ENCODE peak calls at places on chromosomes 16 and 17, in ten cellular contexts. X is AG09319, U is endothelial cell, K is hepatocyte, S is retinal pigment epithelial cell, W is tibial nerve, T is mesothelial cell of epicardium, I is brain microvascular endothelial cell, H is A549, Z is progenitor cell of endocrine pancreas. P is an unnamed sample.

GRCh38 chr17:8855477-8856204 is 11.8 kb downstream of the PIK3R6 start:
- DNase-seq in S (no peak), U (no peak), X (no peak), H (no peak), W (no peak), T (no peak), I (no peak), K (no peak), Z (no peak), P (no peak)

GRCh38 chr17:80176757-80177156 is 6.9 kb downstream of the CARD14 start:
- DNase-seq in S (no peak), W (no peak), X (no peak), U (no peak), Z (no peak), K (no peak), T (no peak), H (no peak), I (no peak), P (no peak)

GRCh38 chr16:55630774-55631173 is 25.0 kb upstream of the SLC6A2 start:
- DNase-seq in H (no peak), X (no peak), T (no peak), S (no peak), W (no peak), Z (no peak), U (no peak), K (no peak), I (no peak), P (no peak)

GRCh38 chr16:2527071-2527783 is 4.0 kb downstream of the CEMP1 start:
- DNase-seq in Z (no peak), T (no peak), K (no peak), U (no peak), I (no peak), S (no peak), H (no peak), W (no peak), X (no peak), P (no peak)

GRCh38 chr17:1486802-1487695 is 5.4 kb downstream of the MYO1C start:
- DNase-seq in K (peak), T (no peak), S (peak), I (peak), Z (peak), X (no peak), U (peak), H (peak), W (peak), P (peak)

GRCh38 chr17:5272313-5272712 is 9.8 kb upstream of the RABEP1 start:
- DNase-seq in X (no peak), T (no peak), S (no peak), H (no peak), W (no peak), I (no peak), Z (no peak), K (no peak), U (no peak), P (no peak)

GRCh38 chr16:26951950-26952349 is 114.8 kb upstream of the C16orf82 start:
- DNase-seq in T (no peak), H (no peak), S (no peak), X (no peak), I (no peak), W (no peak), U (no peak), K (peak), Z (no peak), P (no peak)

GRCh38 chr16:90057738-90058173 is 19.4 kb downstream of the PRDM7 start:
- DNase-seq in S (no peak), I (peak), X (no peak), Z (no peak), U (no peak), K (peak), T (no peak), W (no peak), H (no peak), P (no peak)

GRCh38 chr16:88062341-88062861 is 111.2 kb downstream of the BANP start:
- DNase-seq in K (peak), X (peak), S (peak), W (no peak), H (no peak), I (peak), T (no peak), Z (no peak), U (no peak), P (no peak)

GRCh38 chr16:88064011-88064888 is 113.0 kb downstream of the BANP start:
- DNase-seq in Z (no peak), X (no peak), W (no peak), K (no peak), H (no peak), S (no peak), T (no peak), I (no peak), U (no peak), P (no peak)

GRCh38 chr16:88064889-88065746 is 113.9 kb downstream of the BANP start:
- DNase-seq in Z (no peak), H (no peak), T (no peak), I (no peak), W (no peak), S (no peak), U (no peak), X (no peak), K (no peak), P (no peak)

GRCh38 chr16:88061346-88062110 is 110.3 kb downstream of the BANP start:
- DNase-seq in K (no peak), H (no peak), T (no peak), U (no peak), Z (no peak), W (no peak), X (no peak), I (no peak), S (peak), P (no peak)

GRCh38 chr16:88063201-88063773 is 112.1 kb downstream of the BANP start:
- DNase-seq in I (peak), X (peak), T (no peak), H (no peak), U (no peak), S (peak), W (peak), Z (no peak), K (no peak), P (no peak)
- TF ChIP-seq CTCF in I (peak), X (peak), T (no peak), H (no peak), U (no peak), S (peak), W (peak), Z (no peak), K (peak), P (no peak)

GRCh38 chr16:87060026-87060986 is 256.9 kb downstream of the C16orf95 start:
- DNase-seq in H (no peak), S (no peak), K (no peak), X (no peak), T (no peak), W (no peak), U (no peak), I (peak), Z (no peak), P (peak)
- TF ChIP-seq CTCF in H (no peak), S (peak), K (peak), X (peak), T (no peak), W (no peak), U (no peak), I (peak), Z (no peak), P (no peak)

DNA sequence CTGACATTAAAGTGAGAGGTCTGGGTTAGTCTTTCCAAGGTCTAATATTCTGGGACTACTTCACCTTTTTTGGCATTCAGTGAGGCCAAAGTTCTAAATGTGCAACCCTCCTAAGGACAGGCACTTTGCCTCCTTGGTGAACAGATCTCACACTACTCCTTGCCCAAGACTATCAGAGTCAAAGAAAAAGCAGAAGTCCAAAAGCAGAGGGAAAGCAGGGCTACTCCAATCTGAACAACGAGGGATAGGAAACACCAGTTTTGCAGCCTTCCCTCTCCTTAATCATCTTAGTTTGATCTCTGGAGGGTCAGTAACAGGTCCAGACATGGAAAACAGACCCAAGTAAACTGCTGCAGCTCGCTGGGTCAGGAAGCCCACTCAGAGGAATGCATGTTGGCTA is 30.0 kb downstream of the DCUN1D3 start:
- DNase-seq in S (no peak), Z (no peak), W (no peak), X (no peak), K (no peak), I (no peak), U (no peak), T (no peak), H (no peak), P (no peak)
- TF ChIP-seq CTCF in S (no peak), Z (no peak), W (no peak), X (no peak), K (no peak), I (no peak), U (no peak), T (no peak), H (no peak), P (no peak)

GRCh38 chr17:46811978-46812583 is 6.4 kb downstream of the WNT3 start:
- DNase-seq in T (no peak), X (no peak), S (peak), W (no peak), H (no peak), Z (no peak), I (no peak), U (no peak), K (peak), P (no peak)

GRCh38 chr17:46809110-46809571 is 9.4 kb downstream of the WNT3 start:
- DNase-seq in W (no peak), H (no peak), K (no peak), Z (no peak), X (no peak), T (no peak), S (no peak), U (no peak), I (no peak), P (no peak)

GRCh38 chr17:46813920-46814319 is 4.6 kb downstream of the WNT3 start:
- DNase-seq in S (no peak), T (no peak), U (no peak), W (no peak), I (no peak), K (no peak), X (no peak), Z (no peak), H (no peak), P (no peak)

GRCh38 chr17:46812624-46813318 is 5.7 kb downstream of the WNT3 start:
- DNase-seq in W (no peak), Z (no peak), K (no peak), I (no peak), T (no peak), U (no peak), H (no peak), X (no peak), S (no peak), P (no peak)

GRCh38 chr17:46810837-46811236 is 7.7 kb downstream of the WNT3 start:
- DNase-seq in H (no peak), Z (no peak), T (peak), S (no peak), U (no peak), X (no peak), K (no peak), W (no peak), I (no peak), P (no peak)
- TF ChIP-seq CTCF in H (no peak), Z (no peak), T (no peak), S (no peak), U (no peak), X (no peak), K (no peak), W (no peak), I (no peak), P (no peak)

GRCh38 chr16:28555593-28555992 is 1.9 kb downstream of the SGF29 start:
- DNase-seq in H (no peak), S (no peak), K (no peak), I (no peak), U (no peak), T (no peak), Z (no peak), W (no peak), X (no peak), P (no peak)

GRCh38 chr16:28554634-28555423 is 1.1 kb downstream of the SGF29 start:
- DNase-seq in X (no peak), T (no peak), I (no peak), H (no peak), U (no peak), Z (no peak), S (no peak), W (no peak), K (no peak), P (no peak)

GRCh38 chr16:28556914-28557320 is 3.2 kb downstream of the SGF29 start:
- DNase-seq in T (no peak), H (no peak), U (no peak), Z (no peak), W (no peak), X (no peak), I (no peak), S (peak), K (no peak), P (no peak)

GRCh38 chr16:28549301-28549899 is 4.3 kb upstream of the SGF29 start:
- DNase-seq in X (no peak), I (peak), H (peak), K (peak), W (no peak), Z (no peak), T (no peak), S (no peak), U (no peak), P (peak)

DNA sequence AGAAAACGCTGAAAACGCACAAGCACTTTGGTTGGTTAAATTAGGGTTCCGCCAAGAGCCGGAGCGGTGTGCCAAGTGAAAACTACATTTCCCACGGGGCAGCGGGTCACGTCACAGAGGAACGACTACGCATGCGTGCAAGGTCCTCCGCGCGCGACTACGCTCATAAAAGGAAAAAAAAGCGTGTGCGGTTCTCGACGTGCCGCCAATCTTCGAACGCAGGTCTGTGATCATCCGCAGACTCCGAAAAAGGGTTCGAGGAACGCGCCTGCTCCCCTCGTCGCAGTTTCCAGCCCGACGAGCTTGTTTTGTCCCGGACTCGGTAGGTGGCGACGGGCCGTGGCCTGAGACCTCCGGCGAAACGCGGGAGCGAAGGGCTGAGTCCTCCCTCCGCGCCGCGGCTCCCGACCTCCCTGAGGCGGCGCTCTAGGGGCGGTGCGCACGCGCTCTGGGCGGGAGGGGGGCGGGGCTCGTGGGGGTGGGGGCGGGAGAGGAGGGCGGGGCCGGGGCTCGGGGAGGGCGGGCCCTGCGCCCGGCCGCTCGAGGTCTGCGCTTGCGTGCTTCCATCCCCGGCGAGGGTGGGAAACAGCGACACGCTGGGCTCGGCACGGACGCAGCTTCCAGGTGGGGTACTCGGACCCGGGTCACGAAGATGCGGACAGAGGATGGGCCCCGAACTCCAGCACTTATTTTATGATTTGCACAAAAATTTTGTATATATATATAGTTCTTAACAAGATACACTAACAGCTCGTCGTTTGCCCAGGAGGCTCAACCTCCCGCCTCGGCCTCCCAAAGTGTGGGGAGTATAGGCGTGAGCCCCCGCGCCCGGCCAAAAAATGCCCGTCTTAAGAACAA is at the start of gene SGF29:
- DNase-seq in S (peak), I (peak), T (peak), W (peak), K (peak), Z (peak), U (peak), X (peak), H (peak), P (peak)
- TF ChIP-seq CTCF in S (peak), I (no peak), T (no peak), W (peak), K (peak), Z (peak), U (no peak), X (peak), H (peak), P (no peak)

GRCh38 chr17:45757431-45758218 is 26.5 kb upstream of the CRHR1 start:
- DNase-seq in H (no peak), I (no peak), K (no peak), S (no peak), W (no peak), U (no peak), X (no peak), Z (no peak), T (no peak), P (no peak)

GRCh38 chr17:45753645-45754225 is 30.4 kb upstream of the CRHR1 start:
- DNase-seq in W (no peak), Z (no peak), T (no peak), H (no peak), X (no peak), I (no peak), K (no peak), S (no peak), U (no peak), P (no peak)

GRCh38 chr17:45755050-45755449 is 29.1 kb upstream of the CRHR1 start:
- DNase-seq in K (no peak), H (no peak), S (no peak), T (no peak), W (no peak), Z (no peak), U (no peak), I (no peak), X (no peak), P (no peak)

GRCh38 chr17:45758544-45758943 is 25.6 kb upstream of the CRHR1 start:
- DNase-seq in X (no peak), W (no peak), T (no peak), Z (no peak), U (no peak), I (no peak), K (no peak), S (no peak), H (no peak), P (no peak)

DNA sequence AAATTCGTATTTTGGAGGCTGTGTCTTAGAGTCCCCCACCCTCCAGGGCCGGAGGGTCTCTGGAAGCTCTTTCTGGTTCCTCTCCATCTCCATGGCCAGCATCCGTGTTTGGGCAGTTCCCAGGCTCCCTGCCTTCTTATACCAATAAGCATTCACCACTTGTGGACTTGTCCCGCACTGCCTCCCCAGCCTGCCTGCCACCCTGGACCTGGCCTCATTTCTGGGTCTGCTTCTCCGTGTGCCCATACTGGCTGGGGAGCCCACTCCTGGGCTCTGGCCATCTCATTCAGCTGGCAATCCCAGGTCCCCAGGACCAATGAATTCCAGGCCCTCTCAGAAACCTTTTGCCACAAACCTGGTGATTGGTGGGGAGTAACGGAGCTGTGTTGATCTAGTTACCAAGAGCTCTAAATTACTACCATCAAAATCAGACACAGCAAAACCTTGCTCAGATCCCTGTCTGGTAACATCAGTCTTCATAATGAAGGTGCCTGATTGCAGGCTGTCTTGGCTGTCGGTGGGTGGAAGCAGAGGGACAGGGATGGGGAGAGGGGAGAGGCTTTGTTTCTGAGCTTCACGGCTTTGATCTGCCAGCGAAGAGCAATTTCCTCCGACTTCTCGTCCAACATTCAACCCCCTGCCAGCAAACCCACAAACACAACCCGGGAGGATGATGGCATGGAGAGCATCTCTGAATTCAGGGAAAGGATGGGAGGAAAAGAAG is 27.7 kb upstream of the CRHR1 start:
- DNase-seq in Z (no peak), S (no peak), I (no peak), X (no peak), T (no peak), U (no peak), H (no peak), W (no peak), K (no peak), P (no peak)
- TF ChIP-seq CTCF in Z (no peak), S (no peak), I (no peak), X (no peak), T (no peak), U (no peak), H (no peak), W (no peak), K (no peak), P (no peak)

GRCh38 chr17:60392042-60392844 is at the start of gene USP32:
- DNase-seq in U (peak), X (peak), S (peak), K (peak), T (peak), H (peak), Z (peak), I (peak), W (peak), P (peak)
- TF ChIP-seq CTCF in U (no peak), X (no peak), S (peak), K (peak), T (no peak), H (no peak), Z (peak), I (no peak), W (peak), P (no peak)

GRCh38 chr17:18194804-18195203 is 11.2 kb downstream of the ALKBH5 start:
- DNase-seq in S (no peak), I (no peak), Z (no peak), H (no peak), T (no peak), W (no peak), X (no peak), K (no peak), U (no peak), P (no peak)

GRCh38 chr17:18194394-18194793 is 10.8 kb downstream of the ALKBH5 start:
- DNase-seq in K (no peak), X (no peak), Z (no peak), T (no peak), H (no peak), I (no peak), W (no peak), S (no peak), U (no peak), P (no peak)

GRCh38 chr17:18190629-18191028 is 7.0 kb downstream of the ALKBH5 start:
- DNase-seq in T (no peak), Z (no peak), W (no peak), S (no peak), H (no peak), I (no peak), U (no peak), X (no peak), K (no peak), P (no peak)

GRCh38 chr17:18191071-18191667 is 7.5 kb downstream of the ALKBH5 start:
- DNase-seq in K (peak), Z (no peak), I (no peak), H (no peak), W (no peak), X (no peak), U (no peak), T (no peak), S (no peak), P (no peak)

DNA sequence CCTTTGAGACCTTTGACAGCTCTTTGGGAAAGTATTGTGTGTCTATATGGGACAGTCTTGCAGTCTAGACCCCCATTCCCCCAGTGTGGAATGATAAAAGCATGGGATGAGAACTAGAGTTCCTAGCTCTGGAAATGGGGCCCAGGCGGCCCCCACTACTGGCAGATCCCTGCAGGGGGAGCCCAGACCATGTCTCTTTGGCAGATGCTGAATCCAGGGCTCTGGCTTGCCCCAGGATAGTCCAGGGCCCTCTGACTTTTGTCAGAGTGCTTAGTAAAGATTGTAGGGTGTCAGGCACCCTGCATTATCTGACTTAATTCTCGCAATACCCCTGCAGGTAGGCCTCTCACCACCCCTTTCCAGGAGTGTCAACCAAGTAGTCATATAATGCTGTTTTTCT is 8.3 kb downstream of the ALKBH5 start:
- DNase-seq in W (no peak), K (no peak), H (peak), T (no peak), S (no peak), U (no peak), X (no peak), Z (no peak), I (no peak), P (peak)
- TF ChIP-seq CTCF in W (no peak), K (peak), H (peak), T (no peak), S (peak), U (no peak), X (peak), Z (peak), I (peak), P (no peak)